ENCODE peak calls at places on chromosomes 6 and 20, in nine cellular contexts. M, R, H, K, V, B, P, Q and L are unnamed samples.

GRCh38 chr6:88599561-88599960 is 363.9 kb downstream of the RNGTT start:
- DNase-seq in M (no peak), R (peak; percentile 13), H (no peak), K (no peak), V (no peak), B (no peak), P (no peak), Q (no peak), L (no peak)

GRCh38 chr6:167827062-167827587 is 414 bp downstream of the AFDN start:
- DNase-seq in M (peak; percentile 30), R (no peak), H (peak; percentile 43), K (peak; percentile 88), V (no peak), B (peak; percentile 44), P (no peak), Q (no peak), L (no peak)

GRCh38 chr6:42184475-42184874 is 10.3 kb downstream of the GUCA1B start:
- DNase-seq in M (no peak), R (no peak), H (no peak), K (no peak), V (no peak), B (no peak), P (no peak), Q (no peak), L (no peak)

GRCh38 chr6:9412951-9413559 is 977.7 kb upstream of the SLC35B3 start:
- DNase-seq in M (peak; percentile 75), R (peak; percentile 41), H (no peak), K (no peak), V (peak; percentile 34), B (peak; percentile 36), P (no peak), Q (no peak), L (peak; percentile 23)

GRCh38 chr6:25995507-25995906 is 32.9 kb downstream of the TRIM38 start:
- DNase-seq in M (no peak), R (no peak), H (no peak), K (no peak), V (no peak), B (no peak), P (no peak), Q (no peak), L (no peak)

GRCh38 chr6:12958052-12958706 is 241.6 kb downstream of the PHACTR1 start:
- DNase-seq in M (no peak), R (no peak), H (no peak), K (no peak), V (no peak), B (no peak), P (no peak), Q (no peak), L (no peak)

GRCh38 chr6:17103715-17104114 is 1.9 kb downstream of the STMND1 start:
- DNase-seq in M (peak; percentile 39), R (no peak), H (no peak), K (no peak), V (peak; percentile 46), B (no peak), P (no peak), Q (no peak), L (no peak)

GRCh38 chr20:47432251-47433210 is 69.2 kb upstream of the NCOA3 start:
- DNase-seq in M (peak; percentile 70), R (peak; percentile 71), H (no peak), K (peak; percentile 33), V (peak; percentile 61), B (no peak), P (peak; percentile 19), Q (no peak), L (no peak)

DNA sequence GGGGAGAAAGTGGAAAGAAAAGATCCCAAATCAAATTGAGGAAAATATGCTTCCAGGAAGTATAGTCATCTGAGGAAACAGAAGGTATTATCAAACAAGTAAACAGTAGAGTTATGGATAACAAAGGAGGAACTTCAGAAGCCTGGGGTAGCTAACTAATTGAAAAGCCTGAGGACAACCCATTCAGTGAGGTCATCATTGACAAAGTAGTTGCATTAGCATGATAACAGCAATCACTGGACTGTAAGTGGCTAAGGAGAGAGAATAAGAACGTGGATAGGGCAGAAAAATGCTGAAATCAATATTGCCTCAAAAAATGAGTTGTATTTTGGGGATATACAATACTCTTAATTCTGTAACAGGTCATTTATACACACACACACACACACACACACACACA is 33.6 kb upstream of the CTAGE9 start:
- DNase-seq in M (no peak), R (no peak), H (no peak), K (no peak), V (no peak), B (no peak), P (no peak), Q (no peak), L (no peak)
- TF ChIP-seq CTCF in M (no peak), R (no peak), H (no peak), K (no peak), V (no peak), B (no peak), P (no peak), Q (no peak), L (no peak)

GRCh38 chr20:53738945-53739798 is 145.5 kb upstream of the ZNF217 start:
- DNase-seq in M (peak; percentile 72), R (no peak), H (no peak), K (no peak), V (no peak), B (no peak), P (no peak), Q (no peak), L (no peak)

GRCh38 chr20:53738039-53738944 is 144.7 kb upstream of the ZNF217 start:
- DNase-seq in M (peak; percentile 98), R (peak; percentile 88), H (peak; percentile 64), K (no peak), V (no peak), B (peak; percentile 85), P (peak; percentile 90), Q (peak; percentile 83), L (peak; percentile 86)

GRCh38 chr20:53736122-53736756 is 142.6 kb upstream of the ZNF217 start:
- DNase-seq in M (peak; percentile 41), R (peak; percentile 55), H (no peak), K (no peak), V (no peak), B (no peak), P (no peak), Q (no peak), L (no peak)

GRCh38 chr20:53736757-53737403 is 143.2 kb upstream of the ZNF217 start:
- DNase-seq in M (peak; percentile 49), R (no peak), H (no peak), K (no peak), V (no peak), B (no peak), P (peak; percentile 49), Q (no peak), L (no peak)

GRCh38 chr20:53737404-53738038 is 143.9 kb upstream of the ZNF217 start:
- DNase-seq in M (peak; percentile 29), R (no peak), H (no peak), K (no peak), V (no peak), B (no peak), P (no peak), Q (no peak), L (no peak)
- H3K4me1 ChIP-seq in M (peaks cover 70% of the 10 kb centered on the region), R (peaks cover 83% of the 10 kb centered on the region), H (no peaks in the 10 kb centered on the region), K (peaks cover 54% of the 10 kb centered on the region), V (peaks cover 33% of the 10 kb centered on the region), B (peaks cover 26% of the 10 kb centered on the region), P (peaks cover 28% of the 10 kb centered on the region), Q (peaks cover 62% of the 10 kb centered on the region), L (peaks cover 40% of the 10 kb centered on the region)

DNA sequence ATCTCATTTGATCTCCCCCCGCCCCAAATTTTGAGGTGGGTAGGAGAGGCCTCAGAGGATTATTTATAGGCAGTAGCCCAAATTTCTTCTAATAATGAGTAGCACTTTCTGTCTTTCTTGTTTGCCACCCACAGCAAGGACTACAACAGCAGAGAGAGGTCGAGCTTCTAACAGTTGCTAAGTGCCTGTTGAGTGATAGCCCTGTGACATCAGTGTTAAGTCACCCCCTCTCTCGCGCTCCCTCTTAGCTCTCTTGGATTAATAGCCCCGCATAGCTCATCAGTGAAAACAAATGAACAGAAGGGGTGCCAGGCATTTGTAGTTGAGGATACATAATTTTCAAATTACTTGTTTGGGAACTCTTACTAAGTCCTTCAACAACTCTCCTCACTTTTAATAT is 3.5 kb downstream of the ANKRD60 start:
- DNase-seq in M (no peak), R (no peak), H (no peak), K (no peak), V (no peak), B (no peak), P (peak; percentile 35), Q (no peak), L (no peak)
- TF ChIP-seq CTCF in M (no peak), R (no peak), H (no peak), K (no peak), V (no peak), B (no peak), P (no peak), Q (no peak), L (no peak)

GRCh38 chr20:44646023-44646640 is 5.4 kb downstream of the ADA start:
- DNase-seq in M (no peak), R (no peak), H (no peak), K (peak; percentile 80), V (no peak), B (no peak), P (peak; percentile 80), Q (no peak), L (no peak)

GRCh38 chr20:44646641-44647274 is 4.7 kb downstream of the ADA start:
- DNase-seq in M (peak; percentile 51), R (no peak), H (no peak), K (no peak), V (no peak), B (no peak), P (peak; percentile 77), Q (no peak), L (no peak)

GRCh38 chr20:44649976-44650375 is 1.5 kb downstream of the ADA start:
- DNase-seq in M (no peak), R (no peak), H (no peak), K (no peak), V (no peak), B (no peak), P (no peak), Q (no peak), L (no peak)

GRCh38 chr20:44648579-44648978 is 2.9 kb downstream of the ADA start:
- DNase-seq in M (no peak), R (peak; percentile 35), H (no peak), K (no peak), V (no peak), B (no peak), P (no peak), Q (no peak), L (no peak)

DNA sequence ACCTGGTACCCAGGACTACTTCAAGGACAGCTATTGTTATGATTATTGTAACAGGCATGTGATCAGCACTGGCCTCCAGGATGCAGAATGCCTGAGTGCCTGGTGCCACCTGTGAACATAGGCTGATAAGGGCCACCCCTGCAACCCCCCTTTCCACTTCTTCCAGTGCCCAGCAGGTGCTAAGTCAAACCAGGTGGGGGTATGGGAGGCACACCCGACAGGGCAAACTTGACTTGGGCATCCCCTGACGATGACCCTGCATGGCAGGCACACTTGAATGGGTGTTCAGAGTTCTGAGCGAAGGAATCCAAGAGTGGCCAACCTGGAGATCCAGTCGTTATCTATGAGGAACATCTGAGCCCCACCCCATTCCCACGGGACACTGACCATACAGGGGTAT is 3.4 kb downstream of the ADA start:
- DNase-seq in M (no peak), R (no peak), H (no peak), K (no peak), V (no peak), B (peak; percentile 82), P (no peak), Q (no peak), L (no peak)
- H3K4me1 ChIP-seq in M (peaks cover 25% of the 10 kb centered on the region), R (peaks cover 24% of the 10 kb centered on the region), H (no peaks in the 10 kb centered on the region), K (peaks cover 74% of the 10 kb centered on the region), V (peaks cover 35% of the 10 kb centered on the region), B (peaks cover 80% of the 10 kb centered on the region), P (peaks cover 19% of the 10 kb centered on the region), Q (peaks cover 50% of the 10 kb centered on the region), L (peaks cover 46% of the 10 kb centered on the region)